ENCODE peak calls at places on chromosomes 1 and 21, in six cellular contexts. G is osteoblast, B is astrocyte, W is kidney, L is fibroblast of lung, S is neural progenitor cell. E is an unnamed sample.

GRCh38 chr1:237007147-237007881 is 3.1 kb upstream of the MT1HL1 start:
- DNase-seq in G (no peak), L (no peak), W (no peak), S (no peak), B (no peak), E (no peak)

GRCh38 chr1:233364695-233365539 is 37.4 kb downstream of the MAP3K21 start:
- DNase-seq in L (peak; percentile 19), G (peak; percentile 34), W (no peak), B (no peak), S (no peak), E (no peak)

GRCh38 chr1:229108598-229109201 is 162.2 kb upstream of the RAB4A start:
- DNase-seq in L (no peak), W (peak; percentile 85), G (no peak), B (no peak), S (peak; percentile 36), E (no peak)

GRCh38 chr1:182056596-182057366 is 4.7 kb downstream of the ZNF648 start:
- DNase-seq in S (no peak), G (no peak), L (no peak), B (no peak), W (peak; percentile 70), E (no peak)

GRCh38 chr1:37393173-37393572 is 81.2 kb upstream of the ZC3H12A start:
- DNase-seq in S (no peak), G (no peak), L (no peak), W (no peak), B (no peak), E (no peak)

GRCh38 chr21:43851593-43851992 is 13.4 kb upstream of the AGPAT3 start:
- DNase-seq in L (no peak), G (no peak), W (no peak), S (no peak), B (no peak), E (no peak)

GRCh38 chr1:202264300-202265075 is 70.9 kb downstream of the LGR6 start:
- DNase-seq in W (no peak), L (peak; percentile 45), S (no peak), B (no peak), G (no peak), E (no peak)

GRCh38 chr21:37220433-37220980 is 46.6 kb downstream of the VPS26C start:
- DNase-seq in G (peak; percentile 92), L (peak; percentile 51), S (no peak), W (no peak), B (peak; percentile 40), E (no peak)

GRCh38 chr1:180777072-180777689 is 135.5 kb upstream of the KIAA1614 start:
- DNase-seq in L (no peak), G (no peak), B (no peak), S (no peak), W (no peak), E (no peak)

GRCh38 chr1:15620155-15620545 is 2.9 kb downstream of the DDI2 start:
- DNase-seq in G (no peak), W (no peak), L (peak; percentile 41), S (no peak), B (no peak), E (no peak)

GRCh38 chr1:71222668-71223067 is 141.8 kb upstream of the ZRANB2 start:
- DNase-seq in L (peak; percentile 1), W (no peak), B (no peak), G (no peak), S (no peak), E (no peak)

GRCh38 chr21:34333150-34333739 is 30.6 kb upstream of the KCNE2 start:
- DNase-seq in W (no peak), L (peak; percentile 89), S (no peak), G (peak; percentile 77), B (peak; percentile 87), E (no peak)

GRCh38 chr1:32759997-32760623 is 57.0 kb downstream of the YARS1 start:
- DNase-seq in B (peak; percentile 83), W (peak; percentile 98), L (peak; percentile 92), S (peak; percentile 86), G (peak; percentile 62), E (no peak)

GRCh38 chr1:77927414-77927813 is 39.0 kb downstream of the NEXN start:
- DNase-seq in W (no peak), B (no peak), S (no peak), G (no peak), L (no peak), E (no peak)

GRCh38 chr1:168782731-168783130 is 53.7 kb upstream of the DPT start:
- DNase-seq in G (no peak), B (no peak), S (no peak), W (no peak), L (no peak), E (no peak)

GRCh38 chr1:24696033-24696755 is 49.1 kb upstream of the CLIC4 start:
- DNase-seq in G (no peak), W (no peak), B (no peak), L (no peak), S (no peak), E (no peak)

GRCh38 chr1:116067564-116067887 is 43.7 kb upstream of the MAB21L3 start:
- DNase-seq in W (no peak), B (peak; percentile 56), L (peak; percentile 63), S (no peak), G (peak; percentile 53), E (no peak)

GRCh38 chr1:26677306-26678115 is 18.3 kb upstream of the ARID1A start:
- DNase-seq in S (peak; percentile 59), W (peak; percentile 93), L (peak; percentile 75), B (peak; percentile 66), G (peak; percentile 76), E (no peak)

GRCh38 chr1:56473582-56474270 is 105.6 kb downstream of the PLPP3 start:
- DNase-seq in L (peak; percentile 25), W (no peak), S (no peak), G (no peak), B (peak; percentile 12), E (no peak)

GRCh38 chr1:39103321-39104157 is 77.4 kb downstream of the NDUFS5 start:
- DNase-seq in B (peak; percentile 62), L (peak; percentile 69), W (no peak), G (peak; percentile 93), S (no peak), E (no peak)

GRCh38 chr1:201313086-201313485 is 29.8 kb downstream of the PKP1 start:
- DNase-seq in L (no peak), W (no peak), G (no peak), B (no peak), S (no peak), E (no peak)

GRCh38 chr21:45265721-45266517 is 21.8 kb downstream of the POFUT2 start:
- DNase-seq in B (no peak), L (no peak), W (peak; percentile 52), G (peak; percentile 69), S (no peak), E (no peak)

GRCh38 chr1:19458815-19459417 is 26.4 kb downstream of the CAPZB start:
- DNase-seq in G (no peak), W (no peak), L (no peak), B (no peak), S (no peak), E (no peak)

GRCh38 chr1:113758631-113759340 is 500 bp downstream of the PHTF1 start:
- DNase-seq in G (peak; percentile 68), W (peak; percentile 87), B (peak; percentile 24), S (peak; percentile 94), L (peak; percentile 48), E (no peak)

GRCh38 chr21:35677298-35677841 is 383.0 kb downstream of the SETD4 start:
- DNase-seq in B (no peak), L (no peak), W (no peak), S (no peak), G (no peak), E (no peak)

GRCh38 chr1:22971161-22972062 is 1.3 kb downstream of the LACTBL1 start:
- DNase-seq in W (no peak), L (peak; percentile 31), G (no peak), S (no peak), B (peak; percentile 13), E (no peak)

GRCh38 chr1:51019811-51020210 is 49.8 kb downstream of the CDKN2C start:
- DNase-seq in W (no peak), S (no peak), G (no peak), L (no peak), B (no peak), E (no peak)

GRCh38 chr1:16061255-16061654 is 12.2 kb downstream of the FAM131C start:
- DNase-seq in W (no peak), L (no peak), S (no peak), B (no peak), G (peak; percentile 49), E (no peak)

GRCh38 chr21:16573581-16573980 is 843.8 kb downstream of the USP25 start:
- DNase-seq in S (no peak), L (peak; percentile 90), G (peak; percentile 81), W (no peak), B (peak; percentile 87), E (peak; percentile 42)
- H3K27ac ChIP-seq in S (no peak overlapping the region), L (no peak overlapping the region), G (peak overlapping the region; percentile 87), W (no peak overlapping the region), B (peak overlapping the region; percentile 78), E (no peak overlapping the region)

GRCh38 chr1:5855196-5855897 is 136.9 kb downstream of the NPHP4 start:
- DNase-seq in L (no peak), S (no peak), B (no peak), W (no peak), G (peak; percentile 91), E (no peak)

GRCh38 chr1:5857508-5858090 is 134.6 kb downstream of the NPHP4 start:
- DNase-seq in B (no peak), W (no peak), G (no peak), S (no peak), L (no peak), E (no peak)

GRCh38 chr1:5856246-5856815 is 135.9 kb downstream of the NPHP4 start:
- DNase-seq in L (peak; percentile 12), G (peak; percentile 94), S (no peak), B (peak; percentile 3), W (no peak), E (no peak)

GRCh38 chr1:5857011-5857410 is 135.2 kb downstream of the NPHP4 start:
- DNase-seq in S (no peak), B (no peak), L (no peak), G (no peak), W (no peak), E (no peak)

GRCh38 chr1:5854754-5855153 is 137.5 kb downstream of the NPHP4 start:
- DNase-seq in B (no peak), S (no peak), W (no peak), L (no peak), G (no peak), E (no peak)
- TF ChIP-seq CTCF in B (no peak), S (no peak), W (no peak), L (no peak), G (no peak), E (no peak)

GRCh38 chr1:209895709-209896108 is 42.3 kb upstream of the SYT14 start:
- DNase-seq in G (peak; percentile 72), B (peak; percentile 95), W (no peak), S (no peak), L (peak; percentile 95), E (no peak)
- H3K27ac ChIP-seq in G (peak overlapping the region; percentile 96), B (peak overlapping the region; percentile 97), W (no peak overlapping the region), S (no peak overlapping the region), L (no peak overlapping the region), E (peak overlapping the region; percentile 50)

DNA sequence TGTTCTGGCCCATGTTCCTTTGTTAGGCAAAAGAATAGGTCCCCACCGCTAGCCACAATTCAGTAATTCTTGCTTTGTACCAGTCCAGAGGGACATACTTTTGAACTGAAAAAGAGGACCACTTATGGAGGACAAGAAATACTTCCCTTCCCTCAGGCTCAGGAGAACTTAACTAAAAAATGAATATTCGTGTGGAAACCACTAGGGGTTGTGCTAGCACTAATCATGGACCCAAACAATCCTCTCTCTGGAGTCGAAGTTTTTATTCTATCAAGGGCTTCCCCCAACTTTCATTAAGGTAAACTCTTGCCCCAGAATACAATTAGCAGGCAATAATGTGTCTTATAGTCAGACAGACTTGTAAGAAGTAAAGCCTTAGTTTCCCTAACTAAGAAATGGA is 19.3 kb downstream of the TNFSF4 start:
- DNase-seq in G (no peak), W (no peak), S (no peak), L (peak; percentile 8), B (no peak), E (no peak)
- TF ChIP-seq CTCF in G (no peak), W (no peak), S (no peak), L (no peak), B (no peak), E (no peak)

E was measured in AG04450.